ENCODE peak calls at places on chromosomes 12 and 14, in eight cellular contexts. E is dermis microvascular lymphatic vessel endothelial cell; I is ovary; M is anterior cingulate cortex; G is GM13976; A is naive B cell; R is stimulated activated CD8-positive, alpha-beta memory T cell treated with anti-CD3 and anti-CD28 coated beads, Interleukin-12 subunit alpha, Interleukin-12 subunit beta, amount 100 ng/mL, for 1 hour; Q is T-cell. D is an unnamed sample.

GRCh38 chr12:64042901-64043300 is 179.2 kb downstream of the KICS2 start:
- DNase-seq in I (no peak), Q (no peak), G (no peak), M (no peak), E (peak), R (no peak), A (no peak), D (no peak)

GRCh38 chr14:31300296-31300695 is 92.7 kb upstream of the HECTD1 start:
- DNase-seq in M (no peak), A (no peak), G (no peak), E (no peak), R (no peak), I (no peak), Q (no peak), D (no peak)

GRCh38 chr12:65121049-65121955 is at the start of gene WIF1:
- DNase-seq in I (peak), G (peak), M (peak), R (no peak), E (peak), A (peak), Q (peak), D (no peak)

GRCh38 chr12:101697197-101697929 is at the start of gene CHPT1:
- DNase-seq in A (peak), R (peak), Q (peak), M (peak), I (peak), E (peak), G (peak), D (peak)

GRCh38 chr12:104049278-104050257 is at the start of gene GLT8D2:
- DNase-seq in Q (no peak), I (peak), G (no peak), E (peak), M (no peak), R (no peak), A (no peak), D (no peak)

GRCh38 chr12:95104919-95105452 is 31.6 kb upstream of the NR2C1 start:
- DNase-seq in G (no peak), M (no peak), A (no peak), I (no peak), Q (no peak), R (no peak), E (no peak), D (no peak)

GRCh38 chr12:75137896-75138295 is 71.7 kb downstream of the KCNC2 start:
- DNase-seq in G (no peak), E (no peak), R (no peak), I (no peak), A (no peak), M (no peak), Q (no peak), D (no peak)

GRCh38 chr12:613996-614726 is 49.1 kb downstream of the NINJ2 start:
- DNase-seq in R (no peak), A (peak), Q (no peak), I (no peak), E (peak), M (no peak), G (peak), D (peak)

GRCh38 chr12:132336451-132337413 is 7.3 kb upstream of the GALNT9 start:
- DNase-seq in R (no peak), M (no peak), Q (no peak), I (no peak), G (no peak), E (no peak), A (no peak), D (no peak)

GRCh38 chr14:95495093-95495492 is 21.4 kb downstream of the SYNE3 start:
- DNase-seq in R (no peak), E (no peak), I (no peak), G (no peak), A (no peak), M (no peak), Q (no peak), D (no peak)

GRCh38 chr12:109611223-109611622 is 37.6 kb downstream of the MVK start:
- DNase-seq in Q (no peak), R (no peak), M (no peak), E (no peak), G (no peak), A (no peak), I (no peak), D (no peak)